ENCODE peak calls at places on chromosomes 5 and 9, in nine cellular contexts. One of them, this sample, is unnamed.

GRCh38 chr9:6272229-6272597 is 56.0 kb upstream of the TPD52L3 start:
- ATAC-seq in left colon: peak
- ATAC-seq in RWPE2: peak
- ATAC-seq in activated T-cell treated with anti-CD3 and anti-CD28 coated beads, Interleukin-2, amount 50 U/mL, for 4 hours: no peak
- ATAC-seq in activated CD8-positive, alpha-beta memory T cell treated with anti-CD3 and anti-CD28 coated beads, Interleukin-2, amount 10 ng/mL, durations not matched to agents 7 days and 5 days: no peak
- ATAC-seq in right cardiac atrium: peak
- ATAC-seq in stimulated activated memory B cell treated with anti-CD40 and anti-IgM and Interleukin-4, amounts not matched to agents 10 μg/mL and 1 μg/mL and 100 μg/mL, for 72 hours: no peak
- ATAC-seq in esophagus mucosa: peak
- ATAC-seq in activated B cell treated with CpG ODN at 0.5 μM for 24 hours: no peak
- ATAC-seq in this sample: no peak

GRCh38 chr5:113340537-113340936 is 94.3 kb downstream of the TSSK1B start:
- ATAC-seq in right cardiac atrium: peak
- ATAC-seq in activated T-cell treated with anti-CD3 and anti-CD28 coated beads, Interleukin-2, amount 50 U/mL, for 4 hours: no peak
- ATAC-seq in stimulated activated memory B cell treated with anti-CD40 and anti-IgM and Interleukin-4, amounts not matched to agents 10 μg/mL and 1 μg/mL and 100 μg/mL, for 72 hours: no peak
- ATAC-seq in activated CD8-positive, alpha-beta memory T cell treated with anti-CD3 and anti-CD28 coated beads, Interleukin-2, amount 10 ng/mL, durations not matched to agents 7 days and 5 days: no peak
- ATAC-seq in left colon: no peak
- ATAC-seq in esophagus mucosa: no peak
- ATAC-seq in activated B cell treated with CpG ODN at 0.5 μM for 24 hours: no peak
- ATAC-seq in RWPE2: no peak
- ATAC-seq in this sample: no peak

GRCh38 chr9:136847827-136848392 is 1.3 kb upstream of the PHPT1 start:
- ATAC-seq in RWPE2: peak
- ATAC-seq in right cardiac atrium: peak
- ATAC-seq in activated T-cell treated with anti-CD3 and anti-CD28 coated beads, Interleukin-2, amount 50 U/mL, for 4 hours: peak
- ATAC-seq in stimulated activated memory B cell treated with anti-CD40 and anti-IgM and Interleukin-4, amounts not matched to agents 10 μg/mL and 1 μg/mL and 100 μg/mL, for 72 hours: no peak
- ATAC-seq in activated B cell treated with CpG ODN at 0.5 μM for 24 hours: no peak
- ATAC-seq in left colon: peak
- ATAC-seq in activated CD8-positive, alpha-beta memory T cell treated with anti-CD3 and anti-CD28 coated beads, Interleukin-2, amount 10 ng/mL, durations not matched to agents 7 days and 5 days: peak
- ATAC-seq in esophagus mucosa: peak
- ATAC-seq in this sample: peak

GRCh38 chr9:129549139-129549538 is 71.8 kb downstream of the C9orf50 start:
- ATAC-seq in stimulated activated memory B cell treated with anti-CD40 and anti-IgM and Interleukin-4, amounts not matched to agents 10 μg/mL and 1 μg/mL and 100 μg/mL, for 72 hours: no peak
- ATAC-seq in activated T-cell treated with anti-CD3 and anti-CD28 coated beads, Interleukin-2, amount 50 U/mL, for 4 hours: no peak
- ATAC-seq in activated CD8-positive, alpha-beta memory T cell treated with anti-CD3 and anti-CD28 coated beads, Interleukin-2, amount 10 ng/mL, durations not matched to agents 7 days and 5 days: no peak
- ATAC-seq in activated B cell treated with CpG ODN at 0.5 μM for 24 hours: no peak
- ATAC-seq in left colon: peak
- ATAC-seq in esophagus mucosa: no peak
- ATAC-seq in RWPE2: no peak
- ATAC-seq in right cardiac atrium: peak
- ATAC-seq in this sample: no peak

GRCh38 chr9:108160705-108161233 is 671.2 kb upstream of the KLF4 start:
- ATAC-seq in right cardiac atrium: peak
- ATAC-seq in RWPE2: no peak
- ATAC-seq in activated B cell treated with CpG ODN at 0.5 μM for 24 hours: no peak
- ATAC-seq in left colon: no peak
- ATAC-seq in activated T-cell treated with anti-CD3 and anti-CD28 coated beads, Interleukin-2, amount 50 U/mL, for 4 hours: no peak
- ATAC-seq in activated CD8-positive, alpha-beta memory T cell treated with anti-CD3 and anti-CD28 coated beads, Interleukin-2, amount 10 ng/mL, durations not matched to agents 7 days and 5 days: no peak
- ATAC-seq in esophagus mucosa: no peak
- ATAC-seq in stimulated activated memory B cell treated with anti-CD40 and anti-IgM and Interleukin-4, amounts not matched to agents 10 μg/mL and 1 μg/mL and 100 μg/mL, for 72 hours: peak
- ATAC-seq in this sample: no peak

GRCh38 chr9:100428871-100429654 is 2.1 kb downstream of the MSANTD3 start:
- ATAC-seq in activated CD8-positive, alpha-beta memory T cell treated with anti-CD3 and anti-CD28 coated beads, Interleukin-2, amount 10 ng/mL, durations not matched to agents 7 days and 5 days: no peak
- ATAC-seq in left colon: no peak
- ATAC-seq in right cardiac atrium: peak
- ATAC-seq in stimulated activated memory B cell treated with anti-CD40 and anti-IgM and Interleukin-4, amounts not matched to agents 10 μg/mL and 1 μg/mL and 100 μg/mL, for 72 hours: no peak
- ATAC-seq in activated T-cell treated with anti-CD3 and anti-CD28 coated beads, Interleukin-2, amount 50 U/mL, for 4 hours: no peak
- ATAC-seq in esophagus mucosa: peak
- ATAC-seq in RWPE2: peak
- ATAC-seq in activated B cell treated with CpG ODN at 0.5 μM for 24 hours: no peak
- ATAC-seq in this sample: no peak

GRCh38 chr9:109989296-109989695 is 209.3 kb downstream of the PALM2AKAP2 start:
- ATAC-seq in stimulated activated memory B cell treated with anti-CD40 and anti-IgM and Interleukin-4, amounts not matched to agents 10 μg/mL and 1 μg/mL and 100 μg/mL, for 72 hours: no peak
- ATAC-seq in right cardiac atrium: no peak
- ATAC-seq in esophagus mucosa: no peak
- ATAC-seq in activated T-cell treated with anti-CD3 and anti-CD28 coated beads, Interleukin-2, amount 50 U/mL, for 4 hours: no peak
- ATAC-seq in left colon: no peak
- ATAC-seq in activated B cell treated with CpG ODN at 0.5 μM for 24 hours: no peak
- ATAC-seq in RWPE2: no peak
- ATAC-seq in activated CD8-positive, alpha-beta memory T cell treated with anti-CD3 and anti-CD28 coated beads, Interleukin-2, amount 10 ng/mL, durations not matched to agents 7 days and 5 days: no peak
- ATAC-seq in this sample: no peak

GRCh38 chr5:42461507-42461906 is 38.3 kb downstream of the GHR start:
- ATAC-seq in right cardiac atrium: peak
- ATAC-seq in activated CD8-positive, alpha-beta memory T cell treated with anti-CD3 and anti-CD28 coated beads, Interleukin-2, amount 10 ng/mL, durations not matched to agents 7 days and 5 days: no peak
- ATAC-seq in activated B cell treated with CpG ODN at 0.5 μM for 24 hours: no peak
- ATAC-seq in esophagus mucosa: no peak
- ATAC-seq in RWPE2: no peak
- ATAC-seq in activated T-cell treated with anti-CD3 and anti-CD28 coated beads, Interleukin-2, amount 50 U/mL, for 4 hours: no peak
- ATAC-seq in left colon: no peak
- ATAC-seq in stimulated activated memory B cell treated with anti-CD40 and anti-IgM and Interleukin-4, amounts not matched to agents 10 μg/mL and 1 μg/mL and 100 μg/mL, for 72 hours: peak
- ATAC-seq in this sample: no peak

GRCh38 chr5:134965271-134965825 is 2.4 kb upstream of the CATSPER3 start:
- ATAC-seq in left colon: no peak
- ATAC-seq in esophagus mucosa: no peak
- ATAC-seq in RWPE2: no peak
- ATAC-seq in right cardiac atrium: no peak
- ATAC-seq in activated CD8-positive, alpha-beta memory T cell treated with anti-CD3 and anti-CD28 coated beads, Interleukin-2, amount 10 ng/mL, durations not matched to agents 7 days and 5 days: no peak
- ATAC-seq in stimulated activated memory B cell treated with anti-CD40 and anti-IgM and Interleukin-4, amounts not matched to agents 10 μg/mL and 1 μg/mL and 100 μg/mL, for 72 hours: no peak
- ATAC-seq in activated B cell treated with CpG ODN at 0.5 μM for 24 hours: no peak
- ATAC-seq in activated T-cell treated with anti-CD3 and anti-CD28 coated beads, Interleukin-2, amount 50 U/mL, for 4 hours: peak
- ATAC-seq in this sample: peak

GRCh38 chr5:51621156-51621555 is 237.9 kb downstream of the ISL1 start:
- ATAC-seq in activated CD8-positive, alpha-beta memory T cell treated with anti-CD3 and anti-CD28 coated beads, Interleukin-2, amount 10 ng/mL, durations not matched to agents 7 days and 5 days: no peak
- ATAC-seq in activated B cell treated with CpG ODN at 0.5 μM for 24 hours: no peak
- ATAC-seq in activated T-cell treated with anti-CD3 and anti-CD28 coated beads, Interleukin-2, amount 50 U/mL, for 4 hours: no peak
- ATAC-seq in stimulated activated memory B cell treated with anti-CD40 and anti-IgM and Interleukin-4, amounts not matched to agents 10 μg/mL and 1 μg/mL and 100 μg/mL, for 72 hours: no peak
- ATAC-seq in RWPE2: no peak
- ATAC-seq in esophagus mucosa: no peak
- ATAC-seq in right cardiac atrium: no peak
- ATAC-seq in left colon: no peak
- ATAC-seq in this sample: no peak

GRCh38 chr5:75469017-75469416 is 42.4 kb downstream of the CERT1 start:
- ATAC-seq in esophagus mucosa: no peak
- ATAC-seq in stimulated activated memory B cell treated with anti-CD40 and anti-IgM and Interleukin-4, amounts not matched to agents 10 μg/mL and 1 μg/mL and 100 μg/mL, for 72 hours: no peak
- ATAC-seq in left colon: no peak
- ATAC-seq in activated T-cell treated with anti-CD3 and anti-CD28 coated beads, Interleukin-2, amount 50 U/mL, for 4 hours: no peak
- ATAC-seq in activated CD8-positive, alpha-beta memory T cell treated with anti-CD3 and anti-CD28 coated beads, Interleukin-2, amount 10 ng/mL, durations not matched to agents 7 days and 5 days: no peak
- ATAC-seq in RWPE2: no peak
- ATAC-seq in right cardiac atrium: no peak
- ATAC-seq in activated B cell treated with CpG ODN at 0.5 μM for 24 hours: no peak
- ATAC-seq in this sample: no peak

GRCh38 chr5:72228957-72229356 is 91.1 kb downstream of the MRPS27 start:
- ATAC-seq in stimulated activated memory B cell treated with anti-CD40 and anti-IgM and Interleukin-4, amounts not matched to agents 10 μg/mL and 1 μg/mL and 100 μg/mL, for 72 hours: no peak
- ATAC-seq in esophagus mucosa: no peak
- ATAC-seq in RWPE2: no peak
- ATAC-seq in right cardiac atrium: peak
- ATAC-seq in activated T-cell treated with anti-CD3 and anti-CD28 coated beads, Interleukin-2, amount 50 U/mL, for 4 hours: no peak
- ATAC-seq in activated CD8-positive, alpha-beta memory T cell treated with anti-CD3 and anti-CD28 coated beads, Interleukin-2, amount 10 ng/mL, durations not matched to agents 7 days and 5 days: no peak
- ATAC-seq in activated B cell treated with CpG ODN at 0.5 μM for 24 hours: no peak
- ATAC-seq in left colon: no peak
- ATAC-seq in this sample: no peak

GRCh38 chr5:96001262-96001661 is 39.6 kb upstream of the ELL2 start:
- ATAC-seq in RWPE2: no peak
- ATAC-seq in activated CD8-positive, alpha-beta memory T cell treated with anti-CD3 and anti-CD28 coated beads, Interleukin-2, amount 10 ng/mL, durations not matched to agents 7 days and 5 days: no peak
- ATAC-seq in activated T-cell treated with anti-CD3 and anti-CD28 coated beads, Interleukin-2, amount 50 U/mL, for 4 hours: no peak
- ATAC-seq in right cardiac atrium: no peak
- ATAC-seq in esophagus mucosa: no peak
- ATAC-seq in stimulated activated memory B cell treated with anti-CD40 and anti-IgM and Interleukin-4, amounts not matched to agents 10 μg/mL and 1 μg/mL and 100 μg/mL, for 72 hours: no peak
- ATAC-seq in left colon: peak
- ATAC-seq in activated B cell treated with CpG ODN at 0.5 μM for 24 hours: no peak
- ATAC-seq in this sample: no peak

GRCh38 chr5:67989457-67989856 is 226.1 kb upstream of the PIK3R1 start:
- ATAC-seq in activated B cell treated with CpG ODN at 0.5 μM for 24 hours: no peak
- ATAC-seq in stimulated activated memory B cell treated with anti-CD40 and anti-IgM and Interleukin-4, amounts not matched to agents 10 μg/mL and 1 μg/mL and 100 μg/mL, for 72 hours: no peak
- ATAC-seq in activated T-cell treated with anti-CD3 and anti-CD28 coated beads, Interleukin-2, amount 50 U/mL, for 4 hours: no peak
- ATAC-seq in esophagus mucosa: no peak
- ATAC-seq in left colon: peak
- ATAC-seq in RWPE2: no peak
- ATAC-seq in right cardiac atrium: peak
- ATAC-seq in activated CD8-positive, alpha-beta memory T cell treated with anti-CD3 and anti-CD28 coated beads, Interleukin-2, amount 10 ng/mL, durations not matched to agents 7 days and 5 days: no peak
- ATAC-seq in this sample: no peak

GRCh38 chr5:172045315-172045632 is 38.8 kb upstream of the FBXW11 start:
- ATAC-seq in activated CD8-positive, alpha-beta memory T cell treated with anti-CD3 and anti-CD28 coated beads, Interleukin-2, amount 10 ng/mL, durations not matched to agents 7 days and 5 days: no peak
- ATAC-seq in right cardiac atrium: no peak
- ATAC-seq in stimulated activated memory B cell treated with anti-CD40 and anti-IgM and Interleukin-4, amounts not matched to agents 10 μg/mL and 1 μg/mL and 100 μg/mL, for 72 hours: no peak
- ATAC-seq in activated T-cell treated with anti-CD3 and anti-CD28 coated beads, Interleukin-2, amount 50 U/mL, for 4 hours: no peak
- ATAC-seq in activated B cell treated with CpG ODN at 0.5 μM for 24 hours: no peak
- ATAC-seq in RWPE2: no peak
- ATAC-seq in esophagus mucosa: no peak
- ATAC-seq in left colon: no peak
- ATAC-seq in this sample: no peak

GRCh38 chr5:123262275-123262823 is 160.9 kb downstream of the CEP120 start:
- ATAC-seq in activated T-cell treated with anti-CD3 and anti-CD28 coated beads, Interleukin-2, amount 50 U/mL, for 4 hours: no peak
- ATAC-seq in right cardiac atrium: no peak
- ATAC-seq in left colon: no peak
- ATAC-seq in activated B cell treated with CpG ODN at 0.5 μM for 24 hours: no peak
- ATAC-seq in activated CD8-positive, alpha-beta memory T cell treated with anti-CD3 and anti-CD28 coated beads, Interleukin-2, amount 10 ng/mL, durations not matched to agents 7 days and 5 days: no peak
- ATAC-seq in esophagus mucosa: peak
- ATAC-seq in stimulated activated memory B cell treated with anti-CD40 and anti-IgM and Interleukin-4, amounts not matched to agents 10 μg/mL and 1 μg/mL and 100 μg/mL, for 72 hours: no peak
- ATAC-seq in RWPE2: no peak
- ATAC-seq in this sample: no peak

GRCh38 chr5:157864067-157864466 is 5.1 kb upstream of the CLINT1 start:
- ATAC-seq in activated CD8-positive, alpha-beta memory T cell treated with anti-CD3 and anti-CD28 coated beads, Interleukin-2, amount 10 ng/mL, durations not matched to agents 7 days and 5 days: no peak
- ATAC-seq in left colon: no peak
- ATAC-seq in activated B cell treated with CpG ODN at 0.5 μM for 24 hours: no peak
- ATAC-seq in RWPE2: no peak
- ATAC-seq in right cardiac atrium: no peak
- ATAC-seq in stimulated activated memory B cell treated with anti-CD40 and anti-IgM and Interleukin-4, amounts not matched to agents 10 μg/mL and 1 μg/mL and 100 μg/mL, for 72 hours: no peak
- ATAC-seq in esophagus mucosa: no peak
- ATAC-seq in activated T-cell treated with anti-CD3 and anti-CD28 coated beads, Interleukin-2, amount 50 U/mL, for 4 hours: no peak
- ATAC-seq in this sample: no peak

GRCh38 chr5:125152461-125153189 is 406.2 kb upstream of the ZNF608 start:
- ATAC-seq in left colon: no peak
- ATAC-seq in stimulated activated memory B cell treated with anti-CD40 and anti-IgM and Interleukin-4, amounts not matched to agents 10 μg/mL and 1 μg/mL and 100 μg/mL, for 72 hours: no peak
- ATAC-seq in activated B cell treated with CpG ODN at 0.5 μM for 24 hours: no peak
- ATAC-seq in right cardiac atrium: no peak
- ATAC-seq in esophagus mucosa: no peak
- ATAC-seq in activated CD8-positive, alpha-beta memory T cell treated with anti-CD3 and anti-CD28 coated beads, Interleukin-2, amount 10 ng/mL, durations not matched to agents 7 days and 5 days: no peak
- ATAC-seq in activated T-cell treated with anti-CD3 and anti-CD28 coated beads, Interleukin-2, amount 50 U/mL, for 4 hours: no peak
- ATAC-seq in RWPE2: no peak
- ATAC-seq in this sample: no peak

GRCh38 chr5:151038801-151039238 is 18.4 kb downstream of the GPX3 start:
- ATAC-seq in esophagus mucosa: peak
- ATAC-seq in right cardiac atrium: no peak
- ATAC-seq in activated T-cell treated with anti-CD3 and anti-CD28 coated beads, Interleukin-2, amount 50 U/mL, for 4 hours: peak
- ATAC-seq in left colon: no peak
- ATAC-seq in stimulated activated memory B cell treated with anti-CD40 and anti-IgM and Interleukin-4, amounts not matched to agents 10 μg/mL and 1 μg/mL and 100 μg/mL, for 72 hours: no peak
- ATAC-seq in RWPE2: no peak
- ATAC-seq in activated CD8-positive, alpha-beta memory T cell treated with anti-CD3 and anti-CD28 coated beads, Interleukin-2, amount 10 ng/mL, durations not matched to agents 7 days and 5 days: no peak
- ATAC-seq in activated B cell treated with CpG ODN at 0.5 μM for 24 hours: no peak
- ATAC-seq in this sample: peak

GRCh38 chr9:107547772-107548297 is 58.3 kb upstream of the KLF4 start:
- ATAC-seq in activated B cell treated with CpG ODN at 0.5 μM for 24 hours: no peak
- ATAC-seq in stimulated activated memory B cell treated with anti-CD40 and anti-IgM and Interleukin-4, amounts not matched to agents 10 μg/mL and 1 μg/mL and 100 μg/mL, for 72 hours: no peak
- ATAC-seq in activated T-cell treated with anti-CD3 and anti-CD28 coated beads, Interleukin-2, amount 50 U/mL, for 4 hours: no peak
- ATAC-seq in esophagus mucosa: peak
- ATAC-seq in activated CD8-positive, alpha-beta memory T cell treated with anti-CD3 and anti-CD28 coated beads, Interleukin-2, amount 10 ng/mL, durations not matched to agents 7 days and 5 days: no peak
- ATAC-seq in right cardiac atrium: no peak
- ATAC-seq in RWPE2: no peak
- ATAC-seq in left colon: no peak
- ATAC-seq in this sample: no peak

GRCh38 chr5:14295610-14296009 is 152.5 kb downstream of the TRIO start:
- ATAC-seq in activated CD8-positive, alpha-beta memory T cell treated with anti-CD3 and anti-CD28 coated beads, Interleukin-2, amount 10 ng/mL, durations not matched to agents 7 days and 5 days: no peak
- ATAC-seq in activated T-cell treated with anti-CD3 and anti-CD28 coated beads, Interleukin-2, amount 50 U/mL, for 4 hours: no peak
- ATAC-seq in left colon: no peak
- ATAC-seq in esophagus mucosa: no peak
- ATAC-seq in stimulated activated memory B cell treated with anti-CD40 and anti-IgM and Interleukin-4, amounts not matched to agents 10 μg/mL and 1 μg/mL and 100 μg/mL, for 72 hours: no peak
- ATAC-seq in right cardiac atrium: no peak
- ATAC-seq in RWPE2: no peak
- ATAC-seq in activated B cell treated with CpG ODN at 0.5 μM for 24 hours: no peak
- ATAC-seq in this sample: no peak

GRCh38 chr5:17398439-17398838 is 99.6 kb upstream of the TAF11L2 start:
- ATAC-seq in activated B cell treated with CpG ODN at 0.5 μM for 24 hours: peak
- ATAC-seq in stimulated activated memory B cell treated with anti-CD40 and anti-IgM and Interleukin-4, amounts not matched to agents 10 μg/mL and 1 μg/mL and 100 μg/mL, for 72 hours: peak
- ATAC-seq in esophagus mucosa: no peak
- ATAC-seq in RWPE2: peak
- ATAC-seq in activated CD8-positive, alpha-beta memory T cell treated with anti-CD3 and anti-CD28 coated beads, Interleukin-2, amount 10 ng/mL, durations not matched to agents 7 days and 5 days: no peak
- ATAC-seq in right cardiac atrium: no peak
- ATAC-seq in left colon: no peak
- ATAC-seq in activated T-cell treated with anti-CD3 and anti-CD28 coated beads, Interleukin-2, amount 50 U/mL, for 4 hours: no peak
- ATAC-seq in this sample: no peak

GRCh38 chr5:88895681-88896501 is 12.9 kb upstream of the MEF2C start:
- ATAC-seq in activated B cell treated with CpG ODN at 0.5 μM for 24 hours: no peak
- ATAC-seq in esophagus mucosa: no peak
- ATAC-seq in right cardiac atrium: no peak
- ATAC-seq in activated T-cell treated with anti-CD3 and anti-CD28 coated beads, Interleukin-2, amount 50 U/mL, for 4 hours: no peak
- ATAC-seq in activated CD8-positive, alpha-beta memory T cell treated with anti-CD3 and anti-CD28 coated beads, Interleukin-2, amount 10 ng/mL, durations not matched to agents 7 days and 5 days: no peak
- ATAC-seq in RWPE2: no peak
- ATAC-seq in stimulated activated memory B cell treated with anti-CD40 and anti-IgM and Interleukin-4, amounts not matched to agents 10 μg/mL and 1 μg/mL and 100 μg/mL, for 72 hours: no peak
- ATAC-seq in left colon: no peak
- ATAC-seq in this sample: no peak

This sample was measured in activated T-helper 17 cell treated with anti-CD3 and anti-CD28 coated beads, Interleukin-2, amount 50 U/mL, for 72 hours.